ENCODE peak calls at places on chromosomes 11 and 22, in four cellular contexts. C, D, P and Z are unnamed samples.

GRCh38 chr22:25228822-25229221 is 9.4 kb downstream of the CRYBB2 start:
- DNase-seq in C (no peak), D (no peak), P (no peak), Z (no peak)

GRCh38 chr11:44659641-44660040 is 67.1 kb upstream of the TSPAN18 start:
- DNase-seq in C (no peak), D (no peak), P (no peak), Z (no peak)

GRCh38 chr11:93630037-93630436 is 31.4 kb upstream of the CEP295 start:
- DNase-seq in C (no peak), D (no peak), P (no peak), Z (no peak)

GRCh38 chr11:64123102-64123434 is 42.8 kb downstream of the MACROD1 start:
- DNase-seq in C (no peak), D (no peak), P (no peak), Z (no peak)

GRCh38 chr22:27952091-27952490 is 33.0 kb upstream of the PITPNB start:
- DNase-seq in C (peak), D (no peak), P (no peak), Z (no peak)

GRCh38 chr22:41863472-41863871 is 30.6 kb downstream of the SREBF2 start:
- DNase-seq in C (no peak), D (no peak), P (no peak), Z (no peak)

GRCh38 chr11:76237914-76238313 is 31.6 kb upstream of the WNT11 start:
- DNase-seq in C (no peak), D (peak), P (no peak), Z (no peak)

GRCh38 chr11:100757636-100758035 is 70.5 kb downstream of the ARHGAP42 start:
- DNase-seq in C (no peak), D (no peak), P (no peak), Z (no peak)

GRCh38 chr11:74648894-74649293 is 56.5 kb downstream of the POLD3 start:
- DNase-seq in C (no peak), D (no peak), P (no peak), Z (no peak)

GRCh38 chr11:15967166-15967565 is 389.2 kb downstream of the SOX6 start:
- DNase-seq in C (no peak), D (peak), P (no peak), Z (no peak)

GRCh38 chr11:77056814-77057402 is 9.9 kb upstream of the CAPN5 start:
- DNase-seq in C (no peak), D (no peak), P (no peak), Z (no peak)

GRCh38 chr11:113240389-113240788 is 74.0 kb upstream of the TTC12 start:
- DNase-seq in C (no peak), D (no peak), P (no peak), Z (no peak)

GRCh38 chr11:112226062-112226921 is at the start of gene PTS:
- DNase-seq in C (peak), D (peak), P (peak), Z (peak)

GRCh38 chr11:79465160-79465559 is 24.3 kb upstream of the TENM4 start:
- DNase-seq in C (no peak), D (no peak), P (no peak), Z (no peak)

GRCh38 chr11:35305670-35306382 is 113.5 kb downstream of the SLC1A2 start:
- DNase-seq in C (no peak), D (peak), P (peak), Z (no peak)

GRCh38 chr22:36015806-36016519 is 12.7 kb downstream of the RBFOX2 start:
- DNase-seq in C (no peak), D (no peak), P (no peak), Z (no peak)

GRCh38 chr22:26681395-26681821 is 24.0 kb downstream of the MIAT start:
- DNase-seq in C (peak), D (no peak), P (peak), Z (no peak)

GRCh38 chr11:83070044-83070877 is 1.4 kb downstream of the RAB30 start:
- DNase-seq in C (peak), D (no peak), P (peak), Z (no peak)

GRCh38 chr22:20503816-20504215 is 3.6 kb upstream of the MED15 start:
- DNase-seq in C (no peak), D (peak), P (no peak), Z (no peak)

GRCh38 chr11:10460611-10461275 is 5.7 kb downstream of the AMPD3 start:
- DNase-seq in C (no peak), D (no peak), P (no peak), Z (no peak)

GRCh38 chr11:3163241-3163981 is 1.7 kb downstream of the OSBPL5 start:
- DNase-seq in C (no peak), D (no peak), P (no peak), Z (no peak)

GRCh38 chr11:47915407-47916137 is 64.8 kb upstream of the PTPRJ start:
- DNase-seq in C (no peak), D (no peak), P (peak), Z (no peak)

GRCh38 chr11:2933376-2934056 is 4.3 kb upstream of the PHLDA2 start:
- DNase-seq in C (peak), D (peak), P (no peak), Z (peak)

GRCh38 chr11:63536669-63537292 is at the start of gene PLAAT4:
- DNase-seq in C (peak), D (peak), P (no peak), Z (peak)

GRCh38 chr11:1943977-1944376 is 3.2 kb upstream of the MRPL23 start:
- DNase-seq in C (peak), D (no peak), P (peak), Z (no peak)

GRCh38 chr11:22508691-22509090 is 116.9 kb downstream of the FANCF start:
- DNase-seq in C (no peak), D (no peak), P (peak), Z (no peak)

GRCh38 chr11:84720706-84721402 is 906.3 kb downstream of the DLG2 start:
- DNase-seq in C (no peak), D (peak), P (peak), Z (no peak)

GRCh38 chr11:12167098-12167999 is 57.0 kb downstream of the MICAL2 start:
- DNase-seq in C (peak), D (peak), P (no peak), Z (no peak)

GRCh38 chr22:44443641-44444235 is 54.3 kb downstream of the RTL6 start:
- DNase-seq in C (no peak), D (no peak), P (no peak), Z (no peak)

DNA sequence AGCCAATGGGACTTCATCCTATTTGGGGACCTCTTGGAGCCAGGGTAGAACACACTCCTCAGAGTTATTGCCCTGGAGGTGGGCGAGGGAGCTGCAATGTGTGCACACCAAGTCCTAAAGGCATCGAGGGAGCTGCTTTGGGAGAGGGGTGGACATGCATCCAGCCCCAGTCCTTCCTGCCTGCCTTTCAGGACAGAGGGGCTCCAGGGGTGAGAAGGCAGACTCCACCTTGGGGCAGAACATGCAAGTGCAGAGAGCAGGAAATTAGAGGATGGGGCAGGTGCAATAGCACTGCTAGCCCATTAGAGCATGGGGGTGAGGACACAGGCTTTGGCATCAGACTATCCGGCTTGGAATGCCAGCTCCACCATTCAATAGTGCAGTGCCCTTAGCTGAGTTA is 288.5 kb downstream of the OPCML start:
- DNase-seq in C (no peak), D (no peak), P (no peak), Z (no peak)
- TF ChIP-seq CTCF in C (no peak), D (no peak), P (peak), Z (no peak)

DNA sequence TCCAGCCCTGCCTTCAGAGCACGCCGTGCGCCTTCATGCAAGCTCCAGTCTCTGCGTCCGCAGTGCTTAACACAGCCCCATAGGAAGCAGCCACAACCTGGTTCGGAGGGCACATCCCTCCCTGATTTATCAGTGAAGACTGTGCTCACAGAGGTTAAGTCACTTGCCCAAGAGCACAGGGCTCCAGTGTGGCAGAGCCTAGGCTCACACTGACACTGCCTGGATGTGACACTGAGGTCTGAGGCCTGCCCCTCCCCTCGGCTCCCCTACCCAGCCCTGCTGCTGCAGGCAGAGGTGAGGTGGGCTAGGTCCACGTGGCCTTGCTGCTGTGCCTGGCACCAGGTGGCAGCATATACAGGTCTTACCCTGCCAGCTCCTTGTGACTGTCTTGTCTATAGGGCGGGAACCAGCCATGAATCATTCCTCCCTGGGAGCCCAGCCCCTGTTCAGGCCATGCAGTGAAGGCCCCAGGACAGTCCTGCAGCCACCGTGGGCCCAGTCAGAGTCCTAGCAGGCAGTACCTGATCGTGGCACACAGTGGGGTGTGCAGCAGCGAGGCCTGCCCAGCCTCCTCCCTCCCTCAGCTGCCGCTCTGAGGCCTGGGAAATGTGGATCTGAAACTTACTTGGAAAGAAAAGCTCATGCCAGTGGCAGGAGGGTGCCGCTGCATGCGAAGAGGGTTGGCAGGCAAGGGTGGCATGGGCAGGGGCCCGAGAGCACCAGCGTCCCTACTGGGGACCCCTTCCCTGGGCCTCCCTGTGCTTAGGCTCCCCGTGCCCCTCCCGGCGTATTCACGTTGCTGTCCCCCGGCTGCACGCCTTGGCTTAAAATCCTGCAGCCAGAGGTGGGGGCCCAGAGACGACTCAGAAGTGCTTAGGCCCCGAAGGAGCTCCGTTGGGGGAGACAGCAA is 1.2 kb upstream of the CERK start:
- DNase-seq in C (peak), D (peak), P (peak), Z (peak)
- TF ChIP-seq CTCF in C (peak), D (no peak), P (no peak), Z (peak)

GRCh38 chr11:33161120-33162005 is at the start of gene CSTF3:
- DNase-seq in C (peak), D (peak), P (peak), Z (peak)
- TF ChIP-seq CTCF in C (peak), D (peak), P (peak), Z (peak)

GRCh38 chr11:72965672-72966071 is 151.5 kb downstream of the ATG16L2 start:
- DNase-seq in C (no peak), D (no peak), P (no peak), Z (no peak)

GRCh38 chr11:72958790-72959189 is 144.6 kb downstream of the ATG16L2 start:
- DNase-seq in C (no peak), D (no peak), P (no peak), Z (no peak)

GRCh38 chr11:72962084-72962483 is 147.9 kb downstream of the ATG16L2 start:
- DNase-seq in C (peak), D (no peak), P (no peak), Z (no peak)

GRCh38 chr11:72959998-72960731 is 146.0 kb downstream of the ATG16L2 start:
- DNase-seq in C (no peak), D (no peak), P (no peak), Z (no peak)

DNA sequence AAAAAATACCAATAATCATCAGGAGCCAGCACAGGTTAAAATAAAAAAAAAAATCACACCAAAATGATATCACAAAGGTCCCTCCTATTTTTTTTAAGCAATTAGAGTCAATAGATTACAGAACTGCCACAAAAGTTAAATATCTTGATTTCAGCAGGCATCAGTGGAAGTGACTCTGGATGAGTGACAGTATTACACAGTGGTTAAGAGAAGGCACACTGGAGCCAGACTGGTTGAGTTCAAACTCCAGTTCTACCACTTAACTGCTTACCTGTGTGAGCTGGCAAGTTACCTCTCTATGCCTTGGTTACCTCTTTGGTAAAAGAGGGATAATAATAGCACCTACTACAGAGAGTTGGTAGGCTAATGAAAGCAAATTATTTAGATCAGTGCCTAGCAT is 148.5 kb downstream of the ATG16L2 start:
- DNase-seq in C (no peak), D (no peak), P (no peak), Z (no peak)
- TF ChIP-seq CTCF in C (no peak), D (no peak), P (no peak), Z (no peak)

DNA sequence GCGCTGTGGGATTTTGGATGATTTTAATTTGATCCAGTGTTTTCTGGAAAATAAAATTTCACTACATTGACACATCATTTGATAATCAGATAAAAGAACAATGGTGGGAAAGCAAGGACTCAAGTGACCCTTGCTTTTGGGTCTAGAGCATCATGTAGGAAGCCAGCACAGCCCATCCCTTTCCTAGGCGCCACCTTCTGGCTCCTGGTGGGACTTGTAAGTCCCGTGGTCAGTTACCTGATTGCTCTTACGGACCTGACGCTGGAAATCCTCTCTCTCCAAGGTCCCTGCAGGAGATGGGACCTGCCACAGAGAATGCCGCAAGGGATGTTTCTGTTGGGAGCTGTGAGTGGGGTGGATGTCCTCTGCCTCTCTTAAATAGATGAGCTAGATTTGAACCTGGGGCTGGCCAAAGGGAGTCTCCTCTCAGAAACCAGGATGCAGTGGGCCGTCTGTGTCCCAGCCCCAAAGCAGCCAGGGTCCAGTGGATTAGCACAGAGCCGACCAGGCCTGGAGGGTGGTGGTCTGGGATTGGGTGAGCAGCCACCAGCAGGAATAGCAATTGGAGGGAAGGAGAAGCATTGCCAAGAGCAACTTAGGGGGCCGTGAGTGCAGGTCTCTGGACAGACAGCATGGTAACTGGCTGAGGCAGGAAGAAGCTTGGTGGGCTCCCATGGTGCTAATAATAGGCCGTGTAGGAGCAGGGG is 21.7 kb downstream of the TIMP3 start:
- DNase-seq in C (no peak), D (peak), P (peak), Z (no peak)
- TF ChIP-seq CTCF in C (peak), D (peak), P (peak), Z (no peak)